ENCODE peak calls at places on chromosome 16, in five cellular contexts. J is trophoblast cell, Y is H9, T is neuronal stem cell, L is mesenchymal stem cell. E is an unnamed sample.

GRCh38 chr16:66935319-66936011 is at the start of gene CES2:
- DNase-seq in J (no peak), Y (no peak), T (no peak), L (peak; percentile 30), E (no peak)

GRCh38 chr16:19130852-19131808 is 17.4 kb downstream of the ITPRIPL2 start:
- DNase-seq in J (no peak), Y (no peak), T (no peak), L (peak; percentile 95), E (no peak)

GRCh38 chr16:3065069-3065741 is at the start of gene IL32:
- DNase-seq in J (no peak), Y (no peak), T (no peak), L (peak; percentile 93), E (no peak)

GRCh38 chr16:11367483-11367906 is 22.2 kb downstream of the RMI2 start:
- DNase-seq in J (no peak), Y (no peak), T (no peak), L (no peak), E (no peak)

GRCh38 chr16:66903544-66904427 is 14.9 kb downstream of the CDH16 start:
- DNase-seq in J (no peak), Y (no peak), T (no peak), L (no peak), E (no peak)

GRCh38 chr16:53094013-53094630 is 39.3 kb downstream of the CHD9 start:
- DNase-seq in J (no peak), Y (no peak), T (no peak), L (no peak), E (no peak)

GRCh38 chr16:86789621-86790051 is 211.3 kb downstream of the FOXL1 start:
- DNase-seq in J (no peak), Y (no peak), T (peak; percentile 41), L (peak; percentile 68), E (no peak)

GRCh38 chr16:30769379-30770089 is 7.4 kb downstream of the RNF40 start:
- DNase-seq in J (no peak), Y (no peak), T (no peak), L (no peak), E (no peak)

GRCh38 chr16:4696905-4697866 is 3.8 kb downstream of the NUDT16L1 start:
- DNase-seq in J (no peak), Y (no peak), T (no peak), L (no peak), E (no peak)

GRCh38 chr16:87713469-87714229 is 52.1 kb downstream of the KLHDC4 start:
- DNase-seq in J (no peak), Y (no peak), T (no peak), L (no peak), E (no peak)

GRCh38 chr16:23182206-23182674 is 305 bp upstream of the SCNN1G start:
- DNase-seq in J (peak; percentile 92), Y (peak; percentile 95), T (peak; percentile 56), L (peak; percentile 52), E (peak; percentile 84)
- H2BK12ac ChIP-seq in J (no peak overlapping the region), Y (no peak overlapping the region), T (no peak overlapping the region), L (no peak overlapping the region), E (no peak overlapping the region)

DNA sequence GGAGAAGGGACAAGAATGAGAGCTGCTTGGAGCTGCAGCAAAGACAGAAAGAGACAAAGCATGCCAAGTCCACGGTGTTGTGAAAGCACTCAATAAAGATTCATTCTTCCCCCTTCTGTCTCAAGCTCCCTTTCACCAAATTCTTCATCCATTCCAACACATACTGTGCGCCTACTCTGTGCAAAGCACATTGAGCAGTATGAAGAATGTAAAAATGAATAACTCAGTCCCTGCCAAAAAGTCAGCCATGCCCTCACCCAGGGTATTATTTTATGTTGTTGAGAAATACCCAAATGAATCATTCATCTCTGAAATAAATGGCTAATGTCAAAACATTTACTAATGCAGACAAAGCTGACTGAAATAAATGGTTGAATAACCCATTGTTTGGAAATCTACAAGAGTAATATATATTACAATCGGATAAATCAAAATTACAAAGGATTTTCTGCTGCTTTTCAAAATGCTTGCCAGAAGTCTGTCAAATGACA is 282.9 kb upstream of the IRX5 start:
- DNase-seq in J (no peak), Y (no peak), T (no peak), L (no peak), E (no peak)
- H2BK12ac ChIP-seq in J (no peak overlapping the region), Y (no peak overlapping the region), T (no peak overlapping the region), L (no peak overlapping the region), E (no peak overlapping the region)

GRCh38 chr16:28573738-28574718 is 20.3 kb downstream of the SGF29 start:
- DNase-seq in J (no peak), Y (no peak), T (no peak), L (no peak), E (no peak)
- H2BK12ac ChIP-seq in J (no peak overlapping the region), Y (no peak overlapping the region), T (peak overlapping the region; percentile 4), L (no peak overlapping the region), E (peak overlapping the region; percentile 52)

DNA sequence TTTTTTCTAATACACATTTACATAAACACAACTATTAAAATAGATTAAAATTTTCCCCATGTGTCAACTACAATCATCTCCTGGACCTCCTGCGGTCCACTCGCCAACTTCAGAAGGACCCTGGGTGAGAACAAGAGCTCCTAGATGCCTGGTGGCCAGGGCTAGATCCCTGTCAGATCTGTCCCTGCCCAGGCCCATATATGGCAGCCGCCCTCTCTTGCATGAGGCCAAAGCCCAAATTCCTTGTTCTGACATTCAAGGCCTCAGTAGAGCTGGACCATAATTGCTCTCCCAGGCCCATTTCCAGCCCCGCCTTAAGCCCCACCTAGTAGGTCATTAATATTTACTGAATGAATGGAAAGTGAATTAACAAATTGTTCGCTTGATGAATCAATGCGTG is 237.7 kb downstream of the KATNIP start:
- DNase-seq in J (no peak), Y (no peak), T (no peak), L (no peak), E (no peak)
- H2BK12ac ChIP-seq in J (no peak overlapping the region), Y (no peak overlapping the region), T (no peak overlapping the region), L (no peak overlapping the region), E (no peak overlapping the region)

GRCh38 chr16:81073560-81074330 is 3.3 kb downstream of the C16orf46 start:
- DNase-seq in J (peak; percentile 72), Y (no peak), T (no peak), L (no peak), E (no peak)

GRCh38 chr16:81076566-81077076 is 417 bp downstream of the C16orf46 start:
- DNase-seq in J (peak; percentile 75), Y (peak; percentile 80), T (peak; percentile 88), L (peak; percentile 94), E (peak; percentile 96)

GRCh38 chr16:81080233-81080632 is 3.2 kb upstream of the C16orf46 start:
- DNase-seq in J (no peak), Y (no peak), T (no peak), L (no peak), E (no peak)

GRCh38 chr16:81081007-81081406 is 4.0 kb upstream of the C16orf46 start:
- DNase-seq in J (no peak), Y (no peak), T (no peak), L (no peak), E (no peak)

DNA sequence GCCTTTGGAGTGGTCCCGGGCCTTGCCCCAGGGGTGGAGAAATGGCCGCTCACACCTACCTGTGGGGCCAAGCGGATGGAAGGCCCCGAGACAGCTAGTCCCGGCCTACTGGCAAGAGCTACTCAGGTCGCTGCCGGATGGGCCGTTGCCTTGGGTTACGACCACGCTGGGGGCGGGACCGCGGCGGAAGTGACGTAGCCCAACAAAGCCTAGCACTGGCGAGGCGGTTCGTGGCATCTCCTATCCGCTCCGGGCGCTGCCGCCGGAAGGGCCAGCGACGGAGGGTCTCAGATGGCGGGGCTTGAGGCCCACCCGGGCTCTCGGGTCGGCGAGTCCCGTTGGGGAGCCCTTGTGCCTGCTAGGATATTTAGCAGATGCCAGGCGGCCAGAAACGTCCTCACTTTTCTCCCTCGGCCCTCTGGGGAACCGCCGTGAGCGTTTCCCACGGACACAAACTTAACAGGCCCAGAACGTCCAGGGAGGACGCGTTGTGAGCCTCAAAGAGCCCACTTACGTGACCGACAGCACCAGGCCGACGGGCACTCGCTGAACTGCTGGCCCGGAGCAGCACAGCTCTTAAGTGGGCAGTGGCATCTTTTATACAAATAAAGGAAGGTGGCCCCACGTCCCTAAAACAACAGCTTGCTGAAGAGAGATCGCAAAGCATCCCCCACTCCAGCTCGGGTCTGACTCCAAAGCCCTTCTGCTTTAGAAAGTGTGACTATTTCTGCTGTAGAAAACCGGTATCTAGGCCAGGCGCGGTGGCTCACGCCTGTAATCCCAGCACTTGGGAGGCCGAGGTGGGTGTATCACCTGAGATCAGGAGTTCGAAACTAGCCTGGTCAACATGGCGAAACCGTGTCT is at the start of gene C16orf46:
- DNase-seq in J (peak; percentile 99), Y (peak; percentile 99), T (peak; percentile 95), L (peak; percentile 97), E (peak; percentile 90)
- H2BK12ac ChIP-seq in J (peak within 1 kb of the TSS; percentile 51), Y (no peak within 1 kb of the TSS), T (no peak within 1 kb of the TSS), L (no peak within 1 kb of the TSS), E (no peak within 1 kb of the TSS)

DNA sequence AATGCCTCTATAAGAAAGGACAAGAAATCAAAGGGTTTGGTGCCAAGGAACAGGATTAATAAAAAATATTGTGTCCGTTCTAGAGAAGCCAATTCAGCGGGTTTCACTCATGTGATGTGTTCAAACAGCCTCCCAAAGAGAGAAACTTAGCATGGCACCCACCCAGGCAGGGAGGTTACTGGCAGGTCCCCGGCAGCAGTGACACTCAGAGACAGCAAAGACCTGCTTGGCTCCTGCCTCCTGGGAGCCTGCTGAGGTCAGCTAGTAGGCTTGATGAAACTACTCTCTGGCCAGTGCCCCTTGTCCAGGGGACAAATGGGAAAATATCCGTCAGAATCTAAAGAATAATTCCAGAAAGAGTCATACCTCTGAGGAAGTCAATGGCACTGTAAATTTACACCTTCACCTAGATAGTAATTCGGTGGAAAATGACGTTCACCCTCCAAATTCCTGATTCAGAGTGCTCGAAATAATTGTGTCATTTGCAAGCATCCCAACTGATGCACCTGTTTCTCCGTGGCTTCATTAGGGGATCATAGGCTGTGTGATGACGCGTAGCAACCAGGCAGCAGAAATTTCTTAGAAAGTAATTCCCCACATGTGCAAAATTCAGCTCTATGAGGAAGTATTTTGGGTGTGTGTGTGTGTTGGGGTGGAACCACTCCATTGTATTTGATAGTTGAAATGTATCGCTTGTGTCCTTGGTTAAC is 481.5 kb upstream of the ZFHX3 start:
- DNase-seq in J (no peak), Y (no peak), T (no peak), L (no peak), E (no peak)
- H2BK12ac ChIP-seq in J (no peak overlapping the region), Y (no peak overlapping the region), T (no peak overlapping the region), L (no peak overlapping the region), E (no peak overlapping the region)

DNA sequence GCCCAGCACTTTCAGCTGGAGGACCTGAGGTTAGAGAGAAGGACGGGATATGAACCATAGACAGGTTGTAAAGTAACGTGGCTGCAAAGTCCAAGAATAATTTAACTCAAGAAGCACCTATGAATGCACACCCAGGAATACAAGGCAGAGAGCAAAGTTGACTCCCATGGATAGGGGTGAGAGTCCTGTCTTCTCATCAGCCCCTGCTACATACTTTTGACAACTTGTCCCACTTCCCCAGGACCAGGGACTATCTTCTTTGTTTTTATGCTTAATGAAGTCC is 99.8 kb downstream of the XYLT1 start:
- DNase-seq in J (no peak), Y (no peak), T (no peak), L (no peak), E (no peak)
- H2BK12ac ChIP-seq in J (no peak overlapping the region), Y (no peak overlapping the region), T (no peak overlapping the region), L (no peak overlapping the region), E (peak overlapping the region; percentile 18)

GRCh38 chr16:47834485-47835024 is 321.2 kb downstream of the ABCC12 start:
- DNase-seq in J (no peak), Y (no peak), T (no peak), L (no peak), E (no peak)
- H2BK12ac ChIP-seq in J (no peak overlapping the region), Y (no peak overlapping the region), T (no peak overlapping the region), L (no peak overlapping the region), E (no peak overlapping the region)